ENCODE peak calls at places on chromosome 5, in six cellular contexts. R is neural crest cell, A is GM12865, Y is GM23338, T is NCI-H1417, P is NCI-H1092. K is an unnamed sample.

GRCh38 chr5:175520321-175520720 is 42.0 kb downstream of the SFXN1 start:
- DNase-seq in R (no peak), A (no peak), Y (no peak), T (peak; percentile 5), P (no peak), K (no peak)

GRCh38 chr5:173917788-173918786 is 29.9 kb downstream of the CPEB4 start:
- DNase-seq in R (peak; percentile 17), A (peak; percentile 90), Y (peak; percentile 88), T (peak; percentile 94), P (no peak), K (peak; percentile 82)

GRCh38 chr5:107248065-107248695 is 422.6 kb downstream of the EFNA5 start:
- DNase-seq in R (peak; percentile 57), A (peak; percentile 76), Y (peak; percentile 81), T (peak; percentile 6), P (peak; percentile 0), K (no peak)

GRCh38 chr5:133155326-133155969 is 103.6 kb downstream of the HSPA4 start:
- DNase-seq in R (no peak), A (no peak), Y (no peak), T (no peak), P (no peak), K (no peak)

GRCh38 chr5:172795401-172795977 is 24.5 kb upstream of the DUSP1 start:
- DNase-seq in R (no peak), A (no peak), Y (peak; percentile 26), T (no peak), P (no peak), K (no peak)

GRCh38 chr5:1779782-1780620 is 19.6 kb downstream of the MRPL36 start:
- DNase-seq in R (no peak), A (no peak), Y (no peak), T (no peak), P (no peak), K (no peak)

GRCh38 chr5:36393656-36394438 is 92.1 kb upstream of the RANBP3L start:
- DNase-seq in R (no peak), A (no peak), Y (no peak), T (no peak), P (no peak), K (no peak)

GRCh38 chr5:151020304-151021031 is at the start of gene GPX3:
- DNase-seq in R (peak; percentile 62), A (no peak), Y (peak; percentile 94), T (peak; percentile 55), P (no peak), K (peak; percentile 40)

GRCh38 chr5:157180374-157181264 is at the start of gene ITK:
- DNase-seq in R (no peak), A (no peak), Y (no peak), T (no peak), P (no peak), K (no peak)

GRCh38 chr5:96256795-96257470 is 176.1 kb downstream of the PCSK1 start:
- DNase-seq in R (no peak), A (peak; percentile 70), Y (peak; percentile 18), T (no peak), P (no peak), K (no peak)

GRCh38 chr5:133471699-133472098 is 140.6 kb downstream of the FSTL4 start:
- DNase-seq in R (no peak), A (no peak), Y (peak; percentile 22), T (no peak), P (no peak), K (no peak)

GRCh38 chr5:22560115-22560514 is 293.0 kb downstream of the CDH12 start:
- DNase-seq in R (no peak), A (no peak), Y (no peak), T (peak; percentile 10), P (no peak), K (no peak)

GRCh38 chr5:148809781-148810524 is 16.5 kb upstream of the ADRB2 start:
- DNase-seq in R (no peak), A (no peak), Y (no peak), T (peak; percentile 18), P (no peak), K (no peak)

GRCh38 chr5:54902817-54903473 is 82.4 kb downstream of the ESM1 start:
- DNase-seq in R (no peak), A (peak; percentile 86), Y (no peak), T (peak; percentile 17), P (no peak), K (peak; percentile 73)

GRCh38 chr5:149317281-149318048 is 27.8 kb upstream of the GRPEL2 start:
- DNase-seq in R (no peak), A (peak; percentile 55), Y (peak; percentile 56), T (peak; percentile 55), P (no peak), K (no peak)

GRCh38 chr5:124748687-124749594 is 2.5 kb upstream of the ZNF608 start:
- DNase-seq in R (peak; percentile 61), A (peak; percentile 96), Y (peak; percentile 95), T (peak; percentile 97), P (peak; percentile 86), K (peak; percentile 60)

GRCh38 chr5:96326902-96327301 is 106.1 kb downstream of the PCSK1 start:
- DNase-seq in R (no peak), A (peak; percentile 76), Y (no peak), T (no peak), P (no peak), K (peak; percentile 56)

GRCh38 chr5:123176938-123177275 is 87.9 kb downstream of the PRDM6 start:
- DNase-seq in R (no peak), A (no peak), Y (no peak), T (no peak), P (no peak), K (no peak)

GRCh38 chr5:72235725-72236124 is 84.3 kb downstream of the MRPS27 start:
- DNase-seq in R (no peak), A (no peak), Y (no peak), T (no peak), P (no peak), K (no peak)

GRCh38 chr5:177593511-177593910 is 1.5 kb downstream of the TMED9 start:
- DNase-seq in R (no peak), A (no peak), Y (no peak), T (no peak), P (no peak), K (no peak)

GRCh38 chr5:157516016-157516415 is 56.0 kb downstream of the NIPAL4 start:
- DNase-seq in R (no peak), A (no peak), Y (no peak), T (no peak), P (no peak), K (no peak)

GRCh38 chr5:153953411-153953810 is 85.3 kb downstream of the FAM114A2 start:
- DNase-seq in R (no peak), A (no peak), Y (no peak), T (no peak), P (no peak), K (no peak)

GRCh38 chr5:57468481-57469165 is 14.0 kb downstream of the ACTBL2 start:
- DNase-seq in R (no peak), A (no peak), Y (no peak), T (no peak), P (no peak), K (no peak)

GRCh38 chr5:43152946-43153345 is 32.2 kb downstream of the ZNF131 start:
- DNase-seq in R (no peak), A (no peak), Y (no peak), T (no peak), P (no peak), K (no peak)

GRCh38 chr5:127907907-127908306 is 175.7 kb upstream of the SLC12A2 start:
- DNase-seq in R (no peak), A (no peak), Y (peak; percentile 23), T (no peak), P (no peak), K (no peak)

GRCh38 chr5:142871880-142872200 is 101.7 kb downstream of the ARHGAP26 start:
- DNase-seq in R (no peak), A (no peak), Y (no peak), T (no peak), P (no peak), K (no peak)

GRCh38 chr5:135208555-135209494 is 174.8 kb upstream of the PITX1 start:
- DNase-seq in R (no peak), A (no peak), Y (peak; percentile 10), T (no peak), P (peak; percentile 32), K (no peak)

GRCh38 chr5:175635854-175636253 is 22.0 kb upstream of the HRH2 start:
- DNase-seq in R (no peak), A (no peak), Y (no peak), T (no peak), P (no peak), K (no peak)

GRCh38 chr5:122500245-122501086 is 188.4 kb downstream of the SNCAIP start:
- DNase-seq in R (peak; percentile 45), A (peak; percentile 53), Y (peak; percentile 91), T (peak; percentile 66), P (no peak), K (no peak)

GRCh38 chr5:71586052-71586940 is 844 bp upstream of the MCCC2 start:
- DNase-seq in R (no peak), A (peak; percentile 76), Y (peak; percentile 63), T (no peak), P (no peak), K (no peak)

GRCh38 chr5:112886975-112887374 is 25.9 kb downstream of the SRP19 start:
- DNase-seq in R (no peak), A (no peak), Y (no peak), T (no peak), P (no peak), K (no peak)

GRCh38 chr5:159316519-159317383 is 13.5 kb downstream of the IL12B start:
- DNase-seq in R (peak; percentile 25), A (peak; percentile 70), Y (peak; percentile 76), T (peak; percentile 43), P (no peak), K (no peak)

GRCh38 chr5:23484094-23484493 is 23.3 kb upstream of the PRDM9 start:
- DNase-seq in R (no peak), A (no peak), Y (no peak), T (no peak), P (no peak), K (no peak)

GRCh38 chr5:134143431-134143830 is 28.9 kb downstream of the TCF7 start:
- DNase-seq in R (no peak), A (no peak), Y (no peak), T (no peak), P (no peak), K (no peak)

GRCh38 chr5:139636975-139637408 is 11.2 kb upstream of the CXXC5 start:
- DNase-seq in R (no peak), A (peak; percentile 89), Y (no peak), T (peak; percentile 34), P (no peak), K (peak; percentile 77)

GRCh38 chr5:530001-530400 is 5.8 kb upstream of the SLC9A3 start:
- DNase-seq in R (no peak), A (peak; percentile 21), Y (no peak), T (no peak), P (no peak), K (no peak)